ENCODE peak calls at places on chromosomes 3 and 15, in nine cellular contexts. Q is psoas muscle, R is SK-N-SH, Y is uterus, K is SJSA1, A is cardiac muscle cell, P is heart right ventricle, Z is fibroblast of lung, E is GM12878. C is an unnamed sample.
A peak's percentile ranks its signal among the peaks of the same experiment; 100 is the strongest.

GRCh38 chr3:5198313-5198677 is 10.8 kb downstream of the EDEM1 start:
- DNase-seq in K (no peak), A (no peak), Y (no peak), E (no peak), Z (no peak), R (no peak), P (no peak), Q (no peak), C (no peak)

GRCh38 chr15:33871911-33872760 is 96.2 kb upstream of the CHRM5 start:
- DNase-seq in P (no peak), A (peak; percentile 63), K (no peak), Q (peak; percentile 17), R (peak; percentile 57), Z (no peak), E (no peak), Y (no peak), C (no peak)

GRCh38 chr15:96037584-96037983 is 292.9 kb upstream of the NR2F2 start:
- DNase-seq in Z (peak; percentile 77), R (no peak), Q (no peak), Y (no peak), E (peak; percentile 93), K (peak; percentile 42), A (no peak), P (no peak), C (no peak)

GRCh38 chr3:46990573-46991374 is 11.3 kb downstream of the NBEAL2 start:
- DNase-seq in K (no peak), Z (no peak), A (no peak), Q (no peak), Y (no peak), E (peak; percentile 85), P (peak; percentile 39), R (no peak), C (no peak)

GRCh38 chr3:80983753-80984152 is 777.7 kb downstream of the GBE1 start:
- DNase-seq in Z (no peak), A (no peak), R (no peak), E (no peak), P (no peak), K (no peak), Q (no peak), Y (no peak), C (no peak)

GRCh38 chr15:43527802-43528541 is 10.6 kb downstream of the MAP1A start:
- DNase-seq in E (no peak), Q (no peak), Z (no peak), R (no peak), P (no peak), Y (no peak), K (no peak), A (no peak), C (no peak)

GRCh38 chr3:51434746-51435323 is 43.8 kb downstream of the RBM15B start:
- DNase-seq in A (peak; percentile 71), R (peak; percentile 52), Y (peak; percentile 18), P (no peak), E (peak; percentile 5), Z (peak; percentile 53), K (no peak), Q (no peak), C (no peak)

GRCh38 chr3:122563717-122564025 is 429 bp downstream of the PARP9 start:
- DNase-seq in K (no peak), Z (peak; percentile 24), P (no peak), A (no peak), R (peak; percentile 30), E (no peak), Q (no peak), Y (peak; percentile 23), C (peak; percentile 50)

GRCh38 chr3:179558742-179559364 is 3.9 kb upstream of the ACTL6A start:
- DNase-seq in Z (peak; percentile 84), R (peak; percentile 82), K (peak; percentile 41), E (peak; percentile 12), P (peak; percentile 39), A (peak; percentile 82), Q (peak; percentile 36), Y (peak; percentile 44), C (peak; percentile 66)

GRCh38 chr3:151890721-151891141 is 17.3 kb downstream of the SUCNR1 start:
- DNase-seq in E (no peak), A (no peak), R (no peak), K (no peak), Z (peak; percentile 13), Q (no peak), Y (no peak), P (no peak), C (no peak)

GRCh38 chr3:12898980-12899755 is 57.8 kb upstream of the RPL32 start:
- DNase-seq in K (no peak), Y (no peak), P (no peak), Z (no peak), R (no peak), A (no peak), E (no peak), Q (peak; percentile 16), C (no peak)

GRCh38 chr3:135229018-135229495 is 434.0 kb downstream of the EPHB1 start:
- DNase-seq in P (peak; percentile 40), Z (no peak), K (no peak), Q (peak; percentile 70), Y (no peak), A (no peak), E (no peak), R (no peak), C (no peak)

GRCh38 chr3:145384307-145384706 is 776.7 kb downstream of the PLOD2 start:
- DNase-seq in Y (no peak), E (no peak), P (no peak), K (no peak), R (no peak), A (no peak), Z (no peak), Q (no peak), C (no peak)

DNA sequence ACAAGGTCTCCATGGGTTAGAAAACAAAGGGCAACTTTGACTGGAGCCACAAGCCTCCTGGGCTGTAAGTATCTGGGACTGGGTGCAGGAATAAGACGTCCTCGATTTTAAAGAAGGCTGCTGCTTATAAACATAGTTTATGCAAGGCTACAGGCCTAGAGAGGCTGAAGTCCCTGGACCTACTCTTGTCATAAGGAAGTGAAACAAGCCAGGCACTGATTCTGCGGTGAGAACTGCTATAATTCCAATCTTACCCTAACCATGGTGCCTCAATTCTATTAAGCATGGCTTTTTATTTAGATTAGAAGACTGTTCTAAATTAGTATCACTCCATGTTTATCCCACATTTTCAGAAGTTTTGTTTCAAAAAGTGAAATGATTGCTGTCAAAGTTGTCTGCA is 777.6 kb downstream of the PLOD2 start:
- DNase-seq in E (no peak), K (no peak), Z (no peak), P (no peak), Y (no peak), Q (no peak), R (no peak), A (peak; percentile 23), C (no peak)
- H3K9me3 ChIP-seq in E (no peaks in the 10 kb centered on the region), K (no peaks in the 10 kb centered on the region), Z (no peaks in the 10 kb centered on the region), P (no peaks in the 10 kb centered on the region), Y (no peaks in the 10 kb centered on the region), Q (no peaks in the 10 kb centered on the region), R (no peaks in the 10 kb centered on the region), A (no peaks in the 10 kb centered on the region), C (no peaks in the 10 kb centered on the region)

GRCh38 chr15:52651868-52652267 is 27.3 kb downstream of the ATOSA start:
- DNase-seq in P (peak; percentile 33), Q (peak; percentile 29), R (peak; percentile 71), Z (peak; percentile 93), K (peak; percentile 82), A (peak; percentile 78), E (no peak), Y (peak; percentile 72), C (peak; percentile 70)
- H3K4me3 ChIP-seq in P (peak overlapping the region; percentile 18), Q (peak overlapping the region; percentile 32), R (peak overlapping the region; percentile 54), Z (peak overlapping the region; percentile 42), K (peak overlapping the region; percentile 34), A (peak overlapping the region; percentile 7), E (no peak overlapping the region), Y (no peak overlapping the region), C (no peak overlapping the region)

DNA sequence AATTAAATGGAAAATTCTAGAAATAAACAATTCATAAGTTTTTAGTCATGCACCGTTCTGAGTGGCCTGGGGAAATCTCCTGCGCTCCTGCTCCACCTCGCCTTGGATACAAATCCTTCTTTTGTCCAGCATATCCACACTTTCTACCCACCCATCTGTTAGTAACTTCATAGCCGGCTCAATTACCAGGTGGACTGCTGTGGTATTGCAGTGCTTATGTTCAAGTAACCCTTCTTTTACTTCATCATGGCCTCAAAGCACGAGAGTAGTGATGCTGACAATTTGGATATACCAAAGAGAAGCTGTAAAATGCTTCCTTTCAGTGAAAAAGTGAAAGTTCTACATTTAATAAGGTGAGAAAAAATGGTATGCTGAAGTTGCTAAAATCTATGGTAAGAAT is 142.3 kb upstream of the CHL1 start:
- DNase-seq in Q (no peak), P (no peak), E (no peak), Z (no peak), Y (no peak), A (no peak), R (no peak), K (no peak), C (no peak)
- H3K9me3 ChIP-seq in Q (no peaks in the 10 kb centered on the region), P (no peaks in the 10 kb centered on the region), E (no peaks in the 10 kb centered on the region), Z (no peaks in the 10 kb centered on the region), Y (no peaks in the 10 kb centered on the region), A (no peaks in the 10 kb centered on the region), R (no peaks in the 10 kb centered on the region), K (no peaks in the 10 kb centered on the region), C (no peaks in the 10 kb centered on the region)

GRCh38 chr15:66931768-66932633 is 133.4 kb upstream of the SMAD3 start:
- DNase-seq in P (no peak), K (peak; percentile 92), E (no peak), R (no peak), Y (no peak), A (peak; percentile 6), Q (no peak), Z (peak; percentile 34), C (peak; percentile 47)
- H3K4me3 ChIP-seq in P (no peak overlapping the region), K (no peak overlapping the region), E (no peak overlapping the region), R (no peak overlapping the region), Y (no peak overlapping the region), A (no peak overlapping the region), Q (no peak overlapping the region), Z (no peak overlapping the region), C (no peak overlapping the region)

GRCh38 chr15:25067725-25068309 is 113.0 kb downstream of the SNRPN start:
- DNase-seq in Z (no peak), K (no peak), Y (no peak), E (no peak), A (no peak), R (no peak), P (no peak), Q (no peak), C (peak; percentile 16)

GRCh38 chr15:25072857-25073476 is 118.2 kb downstream of the SNRPN start:
- DNase-seq in Z (no peak), E (no peak), R (no peak), Y (no peak), Q (no peak), A (no peak), K (no peak), P (no peak), C (no peak)

GRCh38 chr15:25068696-25069095 is 113.9 kb downstream of the SNRPN start:
- DNase-seq in Q (no peak), R (no peak), Y (no peak), P (no peak), A (no peak), K (no peak), E (no peak), Z (no peak), C (no peak)

GRCh38 chr15:25066708-25067107 is 111.9 kb downstream of the SNRPN start:
- DNase-seq in P (no peak), Y (no peak), E (no peak), Z (no peak), Q (no peak), R (no peak), A (no peak), K (no peak), C (no peak)

GRCh38 chr15:25070357-25070963 is 115.7 kb downstream of the SNRPN start:
- DNase-seq in R (no peak), E (no peak), Y (no peak), Z (no peak), A (no peak), P (no peak), K (no peak), Q (no peak), C (peak; percentile 6)
- H3K9me3 ChIP-seq in R (peaks cover 11% of the 10 kb centered on the region), E (peaks cover 85% of the 10 kb centered on the region), Y (peaks cover 100% of the 10 kb centered on the region), Z (peaks cover 54% of the 10 kb centered on the region), A (peaks cover 30% of the 10 kb centered on the region), P (peaks cover 74% of the 10 kb centered on the region), K (peaks cover 88% of the 10 kb centered on the region), Q (peaks cover 98% of the 10 kb centered on the region), C (peaks cover 93% of the 10 kb centered on the region)

C was measured in aorta.